ENCODE peak calls at places on chromosomes 6 and 20, in four cellular contexts. C is K562, S is GM12878, J is HepG2. R is an unnamed sample.

GRCh38 chr20:37364927-37365272 is 19.0 kb downstream of the SRC start:
- DNase-seq in C (no peak), S (no peak), J (no peak), R (no peak)

GRCh38 chr20:36991708-36992107 is 40.2 kb upstream of the SAMHD1 start:
- DNase-seq in C (no peak), S (no peak), J (no peak), R (no peak)

GRCh38 chr6:31575952-31576684 is 753 bp downstream of the TNF start:
- DNase-seq in C (no peak), S (no peak), J (no peak), R (no peak)

GRCh38 chr20:25309395-25310267 is 61.7 kb downstream of the PYGB start:
- DNase-seq in C (peak; percentile 51), S (no peak), J (peak; percentile 82), R (peak; percentile 80)

GRCh38 chr6:129353067-129353466 is 356.9 kb downstream of the ARHGAP18 start:
- DNase-seq in C (no peak), S (no peak), J (no peak), R (no peak)

GRCh38 chr6:3454206-3455016 is 2.4 kb downstream of the SLC22A23 start:
- DNase-seq in C (no peak), S (no peak), J (peak; percentile 48), R (no peak)

GRCh38 chr6:3584611-3585010 is 127.8 kb upstream of the SLC22A23 start:
- DNase-seq in C (no peak), S (no peak), J (no peak), R (no peak)

GRCh38 chr6:74851598-74851997 is 354.3 kb downstream of the COL12A1 start:
- DNase-seq in C (no peak), S (no peak), J (no peak), R (peak; percentile 60)

GRCh38 chr6:139240161-139241010 is 51.4 kb downstream of the TXLNB start:
- DNase-seq in C (no peak), S (no peak), J (no peak), R (peak; percentile 96)

GRCh38 chr6:3061501-3061941 is 6.8 kb upstream of the RIPK1 start:
- DNase-seq in C (peak; percentile 18), S (no peak), J (no peak), R (peak; percentile 84)

GRCh38 chr6:128601060-128601459 is 80.7 kb upstream of the PTPRK start:
- DNase-seq in C (no peak), S (no peak), J (no peak), R (peak; percentile 49)

GRCh38 chr6:79413562-79414002 is 123.6 kb downstream of the LCA5 start:
- DNase-seq in C (no peak), S (no peak), J (no peak), R (peak; percentile 23)

GRCh38 chr20:49906615-49907154 is 8.6 kb downstream of the SPATA2 start:
- DNase-seq in C (no peak), S (no peak), J (no peak), R (no peak)

GRCh38 chr20:23727016-23727415 is 23.7 kb downstream of the CST1 start:
- DNase-seq in C (no peak), S (no peak), J (no peak), R (no peak)

GRCh38 chr6:157004530-157004929 is 227.4 kb downstream of the ARID1B start:
- DNase-seq in C (no peak), S (no peak), J (no peak), R (no peak)

GRCh38 chr6:17470209-17470952 is 77.0 kb downstream of the CAP2 start:
- DNase-seq in C (no peak), S (no peak), J (no peak), R (peak; percentile 47)

GRCh38 chr6:122476131-122476530 is 4.5 kb upstream of the SERINC1 start:
- DNase-seq in C (no peak), S (no peak), J (peak; percentile 24), R (peak; percentile 33)

GRCh38 chr6:25670793-25671513 is 18.9 kb downstream of the SCGN start:
- DNase-seq in C (no peak), S (no peak), J (no peak), R (no peak)

GRCh38 chr20:63395723-63396122 is 34.6 kb upstream of the CHRNA4 start:
- DNase-seq in C (no peak), S (no peak), J (no peak), R (no peak)

GRCh38 chr6:14288910-14289309 is 171.3 kb downstream of the CD83 start:
- DNase-seq in C (no peak), S (no peak), J (no peak), R (no peak)

GRCh38 chr6:151690768-151691562 is 116.5 kb upstream of the ESR1 start:
- DNase-seq in C (no peak), S (peak; percentile 83), J (no peak), R (no peak)

GRCh38 chr6:41934278-41935189 is 7.1 kb downstream of the CCND3 start:
- DNase-seq in C (no peak), S (no peak), J (no peak), R (no peak)

GRCh38 chr20:38270869-38271608 is 10.5 kb upstream of the KIAA1755 start:
- DNase-seq in C (no peak), S (no peak), J (no peak), R (peak; percentile 99)

GRCh38 chr6:73521351-73522254 is 771 bp upstream of the EEF1A1 start:
- DNase-seq in C (peak; percentile 62), S (no peak), J (peak; percentile 69), R (peak; percentile 91)

GRCh38 chr20:20611165-20611564 is 101.3 kb downstream of the RALGAPA2 start:
- DNase-seq in C (no peak), S (no peak), J (peak; percentile 20), R (no peak)

GRCh38 chr20:34058831-34059230 is 53.2 kb downstream of the EIF2S2 start:
- DNase-seq in C (no peak), S (no peak), J (no peak), R (peak; percentile 23)

GRCh38 chr6:160054913-160055312 is 66.7 kb upstream of the SLC22A1 start:
- DNase-seq in C (no peak), S (no peak), J (no peak), R (no peak)

GRCh38 chr6:14118091-14118439 is 493 bp downstream of the CD83 start:
- DNase-seq in C (no peak), S (no peak), J (no peak), R (no peak)

GRCh38 chr20:46255440-46256104 is 52.7 kb downstream of the CDH22 start:
- DNase-seq in C (peak; percentile 45), S (no peak), J (peak; percentile 64), R (no peak)

GRCh38 chr20:62370115-62370806 is 3.1 kb upstream of the LAMA5 start:
- DNase-seq in C (peak; percentile 48), S (no peak), J (no peak), R (peak; percentile 79)

GRCh38 chr6:163335671-163336545 is 78.6 kb upstream of the QKI start:
- DNase-seq in C (no peak), S (no peak), J (no peak), R (peak; percentile 8)

GRCh38 chr6:32852018-32852843 is 1.3 kb downstream of the TAP1 start:
- DNase-seq in C (no peak), S (no peak), J (no peak), R (no peak)

GRCh38 chr6:143090314-143091044 is 29.8 kb downstream of the AIG1 start:
- DNase-seq in C (no peak), S (no peak), J (no peak), R (no peak)

GRCh38 chr6:122407712-122408111 is 8.3 kb downstream of the HSF2 start:
- DNase-seq in C (no peak), S (no peak), J (no peak), R (no peak)

GRCh38 chr6:157144861-157145260 is 178.5 kb downstream of the TMEM242 start:
- DNase-seq in C (no peak), S (no peak), J (no peak), R (no peak)

GRCh38 chr6:18579869-18580268 is 192.7 kb downstream of the RNF144B start:
- DNase-seq in C (no peak), S (no peak), J (no peak), R (no peak)
- TF ChIP-seq MXI1 in C (no peak), S (no peak), J (no peak), R (no peak)

GRCh38 chr6:22917344-22917743 is 348.0 kb downstream of the HDGFL1 start:
- DNase-seq in C (no peak), S (no peak), J (no peak), R (peak; percentile 24)
- TF ChIP-seq MXI1 in C (no peak), S (no peak), J (no peak), R (no peak)

GRCh38 chr20:15951711-15952110 is 621.5 kb downstream of the KIF16B start:
- DNase-seq in C (no peak), S (no peak), J (no peak), R (no peak)
- TF ChIP-seq MXI1 in C (no peak), S (no peak), J (no peak), R (no peak)

DNA sequence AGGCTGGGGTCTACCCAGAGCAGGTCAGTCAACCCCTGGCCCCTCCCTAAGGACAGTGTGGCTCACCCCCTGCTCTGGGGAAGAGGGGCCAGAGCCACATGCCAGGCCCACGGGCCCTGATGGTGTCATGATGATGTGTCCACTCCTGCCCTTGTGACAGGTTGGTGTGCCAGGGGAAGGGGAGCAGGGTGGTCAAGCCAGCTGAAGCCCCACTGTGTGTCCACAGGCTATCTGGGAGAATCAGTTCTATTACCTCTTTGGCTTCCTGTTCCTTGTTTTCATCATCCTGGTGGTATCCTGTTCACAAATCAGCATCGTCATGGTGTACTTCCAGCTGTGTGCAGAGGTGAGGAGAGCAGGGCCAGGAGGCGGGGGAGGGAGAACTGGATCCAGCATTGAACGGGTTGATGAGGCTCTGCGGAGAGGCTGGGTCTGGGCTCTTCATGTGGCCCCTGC is 47.7 kb downstream of the PLAGL2 start:
- DNase-seq in C (peak; percentile 57), S (no peak), J (no peak), R (no peak)
- TF ChIP-seq MXI1 in C (no peak), S (no peak), J (no peak), R (no peak)

GRCh38 chr6:144341831-144342527 is 56.8 kb downstream of the UTRN start:
- DNase-seq in C (no peak), S (no peak), J (peak; percentile 63), R (no peak)

GRCh38 chr6:144346719-144347446 is 61.7 kb downstream of the UTRN start:
- DNase-seq in C (no peak), S (no peak), J (no peak), R (peak; percentile 84)

GRCh38 chr6:144344651-144345050 is 59.5 kb downstream of the UTRN start:
- DNase-seq in C (no peak), S (no peak), J (no peak), R (no peak)

GRCh38 chr6:144345451-144345850 is 60.3 kb downstream of the UTRN start:
- DNase-seq in C (no peak), S (no peak), J (no peak), R (no peak)

DNA sequence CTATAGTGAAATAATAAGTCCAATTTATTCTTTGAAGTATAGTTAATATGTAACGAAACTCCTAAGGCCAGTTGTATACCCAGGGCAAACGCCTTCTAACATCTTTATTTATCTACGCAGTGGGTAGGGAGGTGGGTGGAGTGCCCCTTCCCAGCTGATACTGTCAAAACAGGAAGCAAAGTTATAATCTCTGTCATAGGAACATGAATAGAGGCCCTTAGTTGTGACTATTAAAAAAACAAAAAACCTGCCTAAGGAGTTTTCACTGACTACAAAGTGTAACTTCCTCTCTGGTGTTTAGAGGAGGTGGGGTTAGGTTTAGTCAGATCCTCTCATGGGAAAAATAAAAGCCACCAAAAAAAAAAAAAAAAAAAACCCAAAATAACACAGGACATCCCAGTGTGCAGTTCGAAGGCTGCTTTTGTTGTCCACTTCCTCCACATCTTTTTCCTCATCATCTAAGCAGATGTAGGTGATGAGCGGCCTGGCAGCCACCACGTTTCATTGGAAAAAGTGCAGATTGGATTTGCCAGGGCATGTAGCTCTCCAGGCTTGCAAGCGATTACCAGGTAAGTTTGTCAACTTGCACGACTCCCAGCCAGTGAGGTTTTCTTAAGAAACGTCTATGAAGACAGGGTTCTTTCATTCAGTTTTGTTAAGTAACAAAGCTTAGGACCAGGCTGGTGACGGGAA is 58.7 kb downstream of the UTRN start:
- DNase-seq in C (no peak), S (peak; percentile 69), J (peak; percentile 98), R (no peak)
- TF ChIP-seq MXI1 in C (no peak), S (no peak), J (peak; percentile 50), R (no peak)

R was measured in IMR-90.